ENCODE peak calls at places on chromosomes 4 and X, in four cellular contexts. L is adrenal gland, M is body of pancreas, W is spleen. D is an unnamed sample.

GRCh38 chrX:37976153-37976552 is 30.2 kb upstream of the SYTL5 start:
- DNase-seq in M (no peak), L (no peak), W (no peak), D (no peak)

GRCh38 chr4:138405439-138405838 is 163.3 kb upstream of the SLC7A11 start:
- DNase-seq in W (no peak), L (no peak), M (no peak), D (no peak)

GRCh38 chrX:18707442-18708049 is at the start of gene PPEF1:
- DNase-seq in W (no peak), M (no peak), L (no peak), D (no peak)

GRCh38 chr4:143344011-143344410 is 7.3 kb downstream of the GAB1 start:
- DNase-seq in M (no peak), L (no peak), W (no peak), D (no peak)

GRCh38 chr4:2794707-2795557 is 2.0 kb downstream of the SH3BP2 start:
- DNase-seq in L (peak), W (peak), M (peak), D (no peak)

GRCh38 chrX:129728061-129728460 is 10.7 kb upstream of the XPNPEP2 start:
- DNase-seq in M (no peak), W (no peak), L (no peak), D (no peak)

GRCh38 chr4:2848449-2848848 is 4.8 kb downstream of the ADD1 start:
- DNase-seq in W (no peak), L (no peak), M (no peak), D (no peak)

GRCh38 chr4:98491862-98492554 is 166.4 kb downstream of the TSPAN5 start:
- DNase-seq in W (no peak), M (no peak), L (no peak), D (no peak)

GRCh38 chr4:129641179-129641578 is 545.2 kb downstream of the C4orf33 start:
- DNase-seq in W (no peak), M (peak), L (peak), D (peak)

GRCh38 chrX:136189222-136189621 is 41.9 kb downstream of the FHL1 start:
- DNase-seq in M (no peak), L (peak), W (no peak), D (no peak)

GRCh38 chrX:72202792-72203401 is 21.3 kb downstream of the PIN4 start:
- DNase-seq in W (no peak), L (no peak), M (no peak), D (no peak)

GRCh38 chr4:88822034-88822433 is 124.4 kb upstream of the NAP1L5 start:
- DNase-seq in M (no peak), L (no peak), W (no peak), D (no peak)

GRCh38 chr4:86972997-86973396 is 38.2 kb downstream of the AFF1 start:
- DNase-seq in W (no peak), L (peak), M (peak), D (no peak)

GRCh38 chr4:79232555-79232954 is 93.3 kb downstream of the NAA11 start:
- DNase-seq in L (no peak), W (no peak), M (no peak), D (no peak)

GRCh38 chrX:129318375-129318774 is 204.9 kb downstream of the SMARCA1 start:
- DNase-seq in L (peak), W (no peak), M (no peak), D (no peak)

GRCh38 chr4:39539026-39539690 is 11.9 kb upstream of the UGDH start:
- DNase-seq in W (no peak), M (no peak), L (no peak), D (no peak)

GRCh38 chr4:40710484-40711269 is 39.1 kb upstream of the NSUN7 start:
- DNase-seq in M (no peak), L (no peak), W (no peak), D (no peak)

GRCh38 chr4:60506061-60506460 is 694.1 kb upstream of the ADGRL3 start:
- DNase-seq in W (no peak), L (no peak), M (no peak), D (no peak)

GRCh38 chrX:22135994-22136684 is 104.0 kb downstream of the PHEX start:
- DNase-seq in L (peak), M (peak), W (no peak), D (no peak)

GRCh38 chr4:112854420-112854819 is 195.0 kb upstream of the ANK2 start:
- DNase-seq in M (no peak), W (no peak), L (no peak), D (no peak)

GRCh38 chr4:3302164-3302785 is 9.5 kb downstream of the RGS12 start:
- DNase-seq in M (peak), L (peak), W (peak), D (peak)

GRCh38 chr4:52957220-52957686 is 95.1 kb downstream of the RASL11B start:
- DNase-seq in M (no peak), L (no peak), W (no peak), D (peak)

GRCh38 chr4:70734168-70734954 is 12.6 kb downstream of the RUFY3 start:
- DNase-seq in L (peak), W (no peak), M (no peak), D (no peak)

GRCh38 chrX:23333842-23334535 is 660 bp upstream of the PTCHD1 start:
- DNase-seq in M (no peak), L (no peak), W (no peak), D (no peak)

GRCh38 chr4:140291259-140291658 is 82.2 kb upstream of the SCOC start:
- DNase-seq in L (no peak), M (no peak), W (no peak), D (no peak)

GRCh38 chr4:139886798-139887197 is 221.2 kb downstream of the MGST2 start:
- DNase-seq in W (no peak), L (no peak), M (no peak), D (no peak)

GRCh38 chr4:168781341-168781740 is 228.7 kb downstream of the CBR4 start:
- DNase-seq in W (no peak), L (no peak), M (no peak), D (no peak)

GRCh38 chrX:1928805-1929204 is 313.9 kb downstream of the ASMT start:
- DNase-seq in L (no peak), W (no peak), M (no peak), D (no peak)

GRCh38 chrX:19772759-19773623 is 114.4 kb downstream of the SH3KBP1 start:
- DNase-seq in M (no peak), L (peak), W (no peak), D (no peak)

GRCh38 chr4:5267418-5267817 is 216.1 kb downstream of the STK32B start:
- DNase-seq in M (no peak), W (no peak), L (no peak), D (no peak)

GRCh38 chrX:154380153-154380552 is 1.1 kb downstream of the EMD start:
- DNase-seq in M (peak), L (no peak), W (peak), D (peak)

GRCh38 chrX:18931972-18932371 is 51.9 kb downstream of the PHKA2 start:
- DNase-seq in W (no peak), M (no peak), L (no peak), D (no peak)

GRCh38 chr4:124386163-124386562 is 326.4 kb downstream of the ANKRD50 start:
- DNase-seq in M (no peak), L (no peak), W (no peak), D (no peak)

GRCh38 chr4:145340071-145340695 is 141.5 kb upstream of the SMAD1 start:
- DNase-seq in M (peak), W (no peak), L (peak), D (no peak)

GRCh38 chr4:128229458-128229805 is 58.2 kb downstream of the PGRMC2 start:
- DNase-seq in W (no peak), L (no peak), M (no peak), D (no peak)

GRCh38 chr4:80184791-80185756 is 12.2 kb upstream of the PRDM8 start:
- DNase-seq in L (no peak), M (no peak), W (peak), D (peak)

GRCh38 chr4:103774326-103774725 is 54.5 kb upstream of the TACR3 start:
- DNase-seq in W (no peak), L (no peak), M (no peak), D (no peak)

GRCh38 chrX:36640232-36640631 is 367.9 kb upstream of the FAM47C start:
- DNase-seq in L (no peak), M (no peak), W (no peak), D (no peak)
- TF ChIP-seq CTCF in L (no peak), M (no peak), W (no peak), D (no peak)

GRCh38 chr4:185202984-185203379 is 818 bp downstream of the CFAP97 start:
- DNase-seq in L (peak), W (no peak), M (no peak), D (no peak)

GRCh38 chr4:185204238-185204910 is 574 bp upstream of the CFAP97 start:
- DNase-seq in W (no peak), L (no peak), M (no peak), D (no peak)

GRCh38 chr4:185201983-185202962 is 1.5 kb downstream of the CFAP97 start:
- DNase-seq in M (no peak), W (no peak), L (no peak), D (no peak)

GRCh38 chr4:185205697-185206342 is 2.0 kb upstream of the CFAP97 start:
- DNase-seq in L (no peak), W (no peak), M (no peak), D (no peak)

GRCh38 chr4:185203380-185204237 is at the start of gene CFAP97:
- DNase-seq in W (peak), L (peak), M (peak), D (peak)
- TF ChIP-seq POLR2A in W (peak), L (peak), M (peak), D (peak)

GRCh38 chr4:115053313-115053712 is 60.1 kb downstream of the NDST4 start:
- DNase-seq in L (no peak), M (no peak), W (no peak), D (no peak)

GRCh38 chr4:115058533-115058932 is 54.9 kb downstream of the NDST4 start:
- DNase-seq in L (no peak), M (no peak), W (no peak), D (no peak)

DNA sequence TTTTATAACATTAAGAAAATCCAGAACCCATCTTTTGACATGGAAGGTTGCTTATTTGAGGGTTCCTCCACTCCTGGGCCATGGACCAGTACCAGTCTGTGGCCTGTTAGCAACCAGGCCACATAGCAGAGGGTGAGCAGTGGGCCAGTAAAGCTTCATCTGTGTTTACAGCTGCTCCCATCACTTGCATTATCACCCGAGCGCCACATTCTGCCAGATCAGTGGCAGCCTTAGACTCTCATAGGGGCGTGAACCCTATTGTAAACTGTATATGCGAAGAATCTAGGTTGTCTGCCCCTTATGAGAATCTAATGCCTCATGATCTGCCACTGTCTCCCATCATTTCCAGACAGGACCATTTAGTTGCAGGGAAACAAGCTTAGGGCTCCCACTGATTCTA is 58.6 kb downstream of the NDST4 start:
- DNase-seq in W (peak), M (no peak), L (no peak), D (no peak)
- TF ChIP-seq CTCF in W (no peak), M (no peak), L (no peak), D (no peak)

DNA sequence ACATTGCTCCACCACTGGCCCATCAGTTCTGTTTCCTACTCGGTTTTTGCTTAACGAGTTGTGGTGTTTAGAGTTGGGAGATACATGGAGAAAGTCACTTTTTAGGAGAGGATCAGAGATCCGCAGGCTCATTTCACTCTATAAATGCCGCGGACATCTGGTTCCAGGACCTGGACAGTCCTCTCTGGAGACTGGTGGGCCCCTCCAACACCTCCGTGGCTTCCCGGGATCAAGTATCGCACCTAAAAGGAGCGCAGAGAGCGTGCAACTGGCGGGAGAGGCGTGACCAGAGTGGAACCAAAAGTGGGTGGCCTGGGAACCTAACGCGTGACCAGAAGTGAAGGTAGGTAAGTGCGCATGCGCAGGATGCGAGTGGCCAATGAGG is 9.9 kb upstream of the CLTRN start:
- DNase-seq in W (peak), M (peak), L (peak), D (peak)
- TF ChIP-seq POLR2A in W (no peak), M (no peak), L (no peak), D (no peak)

GRCh38 chrX:106999002-106999975 is 723 bp downstream of the MORC4 start:
- DNase-seq in W (peak), L (peak), M (peak), D (peak)
- TF ChIP-seq CTCF in W (peak), L (peak), M (no peak), D (peak)

GRCh38 chrX:31931225-31931624 is 859.4 kb upstream of the FTHL17 start:
- DNase-seq in M (no peak), W (no peak), L (no peak), D (no peak)

GRCh38 chrX:31929366-31929765 is 857.5 kb upstream of the FTHL17 start:
- DNase-seq in W (no peak), M (no peak), L (no peak), D (no peak)

GRCh38 chrX:31932769-31933168 is 860.9 kb upstream of the FTHL17 start:
- DNase-seq in L (no peak), W (no peak), M (no peak), D (no peak)

DNA sequence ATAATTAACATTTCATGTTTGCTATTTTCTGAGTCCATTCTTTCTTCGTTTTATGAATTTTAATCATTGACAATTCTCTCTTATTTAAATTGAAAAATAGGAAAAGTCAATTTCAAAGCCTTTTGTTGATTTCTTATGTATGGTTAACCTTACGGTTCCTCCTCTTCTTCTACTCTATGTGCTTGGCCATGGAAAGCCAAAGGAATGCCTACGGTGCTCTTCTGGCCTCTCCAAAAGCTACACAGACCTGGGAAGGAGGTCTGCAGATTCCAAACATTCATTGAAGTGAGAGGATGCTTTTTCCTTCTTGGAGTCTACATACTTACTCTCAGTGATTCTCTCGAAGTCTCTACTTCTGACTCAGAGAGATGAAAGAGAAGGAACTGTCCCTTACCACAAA is 863.0 kb upstream of the FTHL17 start:
- DNase-seq in M (no peak), W (no peak), L (no peak), D (no peak)
- TF ChIP-seq POLR2A in M (no peak), W (no peak), L (no peak), D (no peak)

DNA sequence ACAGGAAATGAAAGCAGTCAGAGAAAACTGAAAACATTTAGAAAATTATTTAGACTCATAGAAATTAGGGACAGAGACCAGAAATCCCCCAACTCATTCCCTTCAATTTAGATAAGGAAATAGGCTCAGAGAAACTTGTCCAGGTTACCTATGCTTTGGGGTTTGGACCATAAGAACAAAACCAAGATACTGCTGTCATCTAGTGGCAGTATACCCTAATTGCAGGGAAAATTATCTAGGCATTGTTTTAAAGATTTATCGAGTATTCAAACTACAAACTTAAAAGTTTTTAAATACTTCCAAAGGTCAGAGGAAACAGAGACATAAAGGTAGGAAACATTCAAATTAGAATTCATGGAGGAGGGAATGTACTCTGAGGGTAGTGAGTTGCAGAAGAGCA is 67.0 kb upstream of the KLHL13 start:
- DNase-seq in W (no peak), M (no peak), L (no peak), D (no peak)
- TF ChIP-seq CTCF in W (no peak), M (peak), L (no peak), D (no peak)

D was measured in uterus.